ENCODE peak calls at places on chromosomes 6 and 20, in nine cellular contexts. F, J, Y, Q, K, I, H, S and A are unnamed samples.

GRCh38 chr6:169808608-169808967 is 57.2 kb downstream of the ERMARD start:
- DNase-seq in I (no peak), Q (no peak), F (no peak), H (no peak), K (no peak), S (no peak), J (no peak), Y (no peak), A (no peak)

GRCh38 chr20:53783768-53784167 is 190.1 kb upstream of the ZNF217 start:
- DNase-seq in Y (no peak), S (no peak), H (no peak), J (no peak), I (no peak), F (no peak), Q (no peak), K (no peak), A (no peak)

GRCh38 chr6:38443750-38444149 is 196.0 kb downstream of the BTBD9 start:
- DNase-seq in S (no peak), J (no peak), H (no peak), Y (no peak), F (peak; percentile 3), I (no peak), K (no peak), Q (no peak), A (no peak)

GRCh38 chr20:45352729-45353128 is 4.5 kb upstream of the SDC4 start:
- DNase-seq in Q (no peak), I (no peak), S (no peak), H (no peak), Y (no peak), J (no peak), K (no peak), F (no peak), A (no peak)

GRCh38 chr6:137150072-137150471 is 23.4 kb downstream of the IL22RA2 start:
- DNase-seq in S (no peak), F (peak; percentile 15), I (no peak), J (no peak), Y (no peak), K (no peak), Q (no peak), H (no peak), A (no peak)

GRCh38 chr6:159061805-159062563 is 17.2 kb upstream of the TAGAP start:
- DNase-seq in H (peak; percentile 35), S (no peak), F (peak; percentile 40), K (no peak), J (no peak), Q (no peak), Y (no peak), I (no peak), A (no peak)

GRCh38 chr6:46583711-46584110 is 68.9 kb downstream of the CYP39A1 start:
- DNase-seq in K (no peak), H (no peak), F (no peak), I (no peak), J (no peak), S (no peak), Q (no peak), Y (no peak), A (no peak)

GRCh38 chr20:35215066-35215956 is 11.2 kb upstream of the MMP24 start:
- DNase-seq in S (no peak), K (no peak), I (no peak), J (no peak), H (no peak), Q (no peak), Y (no peak), F (no peak), A (no peak)

GRCh38 chr6:136103101-136103688 is 146.9 kb downstream of the MTFR2 start:
- DNase-seq in Q (no peak), S (no peak), I (no peak), Y (no peak), J (peak; percentile 40), H (no peak), F (no peak), K (no peak), A (no peak)

GRCh38 chr6:46932526-46932925 is 10.8 kb upstream of the ADGRF5 start:
- DNase-seq in J (no peak), Y (no peak), F (no peak), I (no peak), K (no peak), Q (no peak), H (no peak), S (no peak), A (no peak)

GRCh38 chr6:1327630-1328029 is 15.7 kb downstream of the FOXQ1 start:
- DNase-seq in H (no peak), K (no peak), J (no peak), S (no peak), I (no peak), Q (no peak), Y (no peak), F (no peak), A (no peak)

GRCh38 chr20:61131944-61132343 is 120.1 kb upstream of the CDH4 start:
- DNase-seq in F (no peak), Y (no peak), S (no peak), Q (no peak), I (no peak), K (no peak), H (no peak), J (no peak), A (no peak)

GRCh38 chr6:138560130-138560850 is 61.0 kb upstream of the NHSL1 start:
- DNase-seq in Y (no peak), J (no peak), I (no peak), S (no peak), K (no peak), H (no peak), Q (no peak), F (no peak), A (no peak)

GRCh38 chr6:81614292-81614691 is 138.2 kb downstream of the TENT5A start:
- DNase-seq in K (no peak), I (no peak), S (no peak), J (peak; percentile 5), F (no peak), H (no peak), Q (no peak), Y (no peak), A (no peak)

GRCh38 chr6:38212579-38212978 is 393.1 kb downstream of the ZFAND3 start:
- DNase-seq in I (no peak), Q (peak; percentile 55), Y (peak; percentile 38), H (no peak), S (no peak), J (peak; percentile 10), K (no peak), F (no peak), A (peak; percentile 73)

GRCh38 chr6:165055231-165055630 is 254.2 kb downstream of the C6orf118 start:
- DNase-seq in I (no peak), Y (no peak), F (no peak), S (no peak), J (no peak), Q (no peak), K (no peak), H (no peak), A (no peak)

GRCh38 chr6:112189494-112189893 is 64.9 kb downstream of the LAMA4 start:
- DNase-seq in I (no peak), H (no peak), S (no peak), Q (no peak), Y (no peak), K (no peak), J (no peak), F (no peak), A (no peak)

GRCh38 chr6:53979468-53980067 is 131.7 kb upstream of the MLIP start:
- DNase-seq in Q (no peak), S (no peak), J (peak; percentile 54), Y (no peak), H (no peak), I (no peak), K (no peak), F (peak; percentile 1), A (peak; percentile 33)

GRCh38 chr6:36997811-36998722 is 7.4 kb upstream of the FGD2 start:
- DNase-seq in Y (peak; percentile 79), F (no peak), Q (peak; percentile 35), I (no peak), J (peak; percentile 51), H (no peak), S (no peak), K (no peak), A (no peak)

GRCh38 chr6:37038297-37039198 is 33.1 kb downstream of the FGD2 start:
- DNase-seq in J (no peak), S (no peak), Y (peak; percentile 36), F (no peak), K (no peak), H (no peak), I (no peak), Q (no peak), A (no peak)